ENCODE peak calls at places on chromosomes 11 and 22, in seven cellular contexts. One of them, this sample, is unnamed.

GRCh38 chr11:24734742-24735141 is 237.9 kb downstream of the LUZP2 start:
- DNase-seq in IMR-90: no peak
- DNase-seq in A549: no peak
- DNase-seq in GM12878: no peak
- DNase-seq in H1: no peak
- DNase-seq in K562: no peak
- DNase-seq in HepG2: peak
- DNase-seq in this sample: no peak

GRCh38 chr22:26460202-26460601 is 23.4 kb downstream of the HPS4 start:
- DNase-seq in IMR-90: no peak
- DNase-seq in A549: no peak
- DNase-seq in GM12878: no peak
- DNase-seq in H1: no peak
- DNase-seq in K562: no peak
- DNase-seq in HepG2: no peak
- DNase-seq in this sample: no peak

GRCh38 chr11:112732031-112732430 is 229.2 kb upstream of the NCAM1 start:
- DNase-seq in IMR-90: no peak
- DNase-seq in A549: no peak
- DNase-seq in GM12878: no peak
- DNase-seq in H1: no peak
- DNase-seq in K562: no peak
- DNase-seq in HepG2: no peak
- DNase-seq in this sample: no peak

GRCh38 chr11:34302046-34302921 is 55.5 kb downstream of the ABTB2 start:
- DNase-seq in IMR-90: peak
- DNase-seq in A549: no peak
- DNase-seq in GM12878: peak
- DNase-seq in H1: no peak
- DNase-seq in K562: no peak
- DNase-seq in HepG2: no peak
- DNase-seq in this sample: no peak

GRCh38 chr11:93775289-93775688 is 8.8 kb upstream of the MED17 start:
- DNase-seq in IMR-90: no peak
- DNase-seq in A549: no peak
- DNase-seq in GM12878: no peak
- DNase-seq in H1: peak
- DNase-seq in K562: peak
- DNase-seq in HepG2: peak
- DNase-seq in this sample: peak

GRCh38 chr11:94647926-94648325 is 80.8 kb downstream of the PIWIL4 start:
- DNase-seq in IMR-90: peak
- DNase-seq in A549: no peak
- DNase-seq in GM12878: no peak
- DNase-seq in H1: peak
- DNase-seq in K562: no peak
- DNase-seq in HepG2: no peak
- DNase-seq in this sample: peak

GRCh38 chr22:19038728-19039447 is 83.3 kb downstream of the DGCR2 start:
- DNase-seq in IMR-90: no peak
- DNase-seq in A549: no peak
- DNase-seq in GM12878: no peak
- DNase-seq in H1: no peak
- DNase-seq in K562: no peak
- DNase-seq in HepG2: no peak
- DNase-seq in this sample: no peak

GRCh38 chr22:37316405-37316804 is 34.1 kb downstream of the CYTH4 start:
- DNase-seq in IMR-90: no peak
- DNase-seq in A549: no peak
- DNase-seq in GM12878: no peak
- DNase-seq in H1: no peak
- DNase-seq in K562: no peak
- DNase-seq in HepG2: no peak
- DNase-seq in this sample: no peak

GRCh38 chr11:117212697-117213355 is 13.7 kb downstream of the TAGLN start:
- DNase-seq in IMR-90: no peak
- DNase-seq in A549: no peak
- DNase-seq in GM12878: no peak
- DNase-seq in H1: no peak
- DNase-seq in K562: no peak
- DNase-seq in HepG2: no peak
- DNase-seq in this sample: no peak

GRCh38 chr11:60900673-60901404 is 5.5 kb downstream of the PRPF19 start:
- DNase-seq in IMR-90: no peak
- DNase-seq in A549: no peak
- DNase-seq in GM12878: no peak
- DNase-seq in H1: no peak
- DNase-seq in K562: no peak
- DNase-seq in HepG2: no peak
- DNase-seq in this sample: no peak

GRCh38 chr11:124551189-124551588 is 7.7 kb upstream of the OR8B12 start:
- DNase-seq in IMR-90: no peak
- DNase-seq in A549: no peak
- DNase-seq in GM12878: no peak
- DNase-seq in H1: no peak
- DNase-seq in K562: no peak
- DNase-seq in HepG2: peak
- DNase-seq in this sample: no peak

GRCh38 chr22:27283240-27283639 is 518.3 kb downstream of the MN1 start:
- DNase-seq in IMR-90: no peak
- DNase-seq in A549: no peak
- DNase-seq in GM12878: no peak
- DNase-seq in H1: no peak
- DNase-seq in K562: no peak
- DNase-seq in HepG2: no peak
- DNase-seq in this sample: no peak

GRCh38 chr11:1207451-1208360 is 15.2 kb upstream of the MUC5B start:
- DNase-seq in IMR-90: no peak
- DNase-seq in A549: no peak
- DNase-seq in GM12878: no peak
- DNase-seq in H1: no peak
- DNase-seq in K562: no peak
- DNase-seq in HepG2: no peak
- DNase-seq in this sample: peak

GRCh38 chr11:67421421-67422031 is 6.0 kb downstream of the CARNS1 start:
- DNase-seq in IMR-90: no peak
- DNase-seq in A549: peak
- DNase-seq in GM12878: no peak
- DNase-seq in H1: no peak
- DNase-seq in K562: no peak
- DNase-seq in HepG2: no peak
- DNase-seq in this sample: no peak

GRCh38 chr11:45554230-45554967 is 111.0 kb downstream of the CHST1 start:
- DNase-seq in IMR-90: no peak
- DNase-seq in A549: no peak
- DNase-seq in GM12878: no peak
- DNase-seq in H1: no peak
- DNase-seq in K562: no peak
- DNase-seq in HepG2: no peak
- DNase-seq in this sample: no peak

GRCh38 chr11:120215634-120216033 is 4.8 kb downstream of the OAF start:
- DNase-seq in IMR-90: peak
- DNase-seq in A549: no peak
- DNase-seq in GM12878: no peak
- DNase-seq in H1: no peak
- DNase-seq in K562: peak
- DNase-seq in HepG2: no peak
- DNase-seq in this sample: no peak

GRCh38 chr11:128709402-128709801 is 15.5 kb downstream of the FLI1 start:
- DNase-seq in IMR-90: peak
- DNase-seq in A549: no peak
- DNase-seq in GM12878: no peak
- DNase-seq in H1: no peak
- DNase-seq in K562: no peak
- DNase-seq in HepG2: peak
- DNase-seq in this sample: no peak

GRCh38 chr11:119062779-119063178 is 4.8 kb upstream of the VPS11 start:
- DNase-seq in IMR-90: peak
- DNase-seq in A549: no peak
- DNase-seq in GM12878: no peak
- DNase-seq in H1: no peak
- DNase-seq in K562: no peak
- DNase-seq in HepG2: no peak
- DNase-seq in this sample: no peak

GRCh38 chr22:19825016-19825339 is 29.7 kb downstream of the GNB1L start:
- DNase-seq in IMR-90: no peak
- DNase-seq in A549: no peak
- DNase-seq in GM12878: no peak
- DNase-seq in H1: peak
- DNase-seq in K562: no peak
- DNase-seq in HepG2: no peak
- DNase-seq in this sample: no peak

GRCh38 chr11:93000511-93001476 is 31.3 kb downstream of the MTNR1B start:
- DNase-seq in IMR-90: peak
- DNase-seq in A549: peak
- DNase-seq in GM12878: no peak
- DNase-seq in H1: no peak
- DNase-seq in K562: no peak
- DNase-seq in HepG2: peak
- DNase-seq in this sample: peak

DNA sequence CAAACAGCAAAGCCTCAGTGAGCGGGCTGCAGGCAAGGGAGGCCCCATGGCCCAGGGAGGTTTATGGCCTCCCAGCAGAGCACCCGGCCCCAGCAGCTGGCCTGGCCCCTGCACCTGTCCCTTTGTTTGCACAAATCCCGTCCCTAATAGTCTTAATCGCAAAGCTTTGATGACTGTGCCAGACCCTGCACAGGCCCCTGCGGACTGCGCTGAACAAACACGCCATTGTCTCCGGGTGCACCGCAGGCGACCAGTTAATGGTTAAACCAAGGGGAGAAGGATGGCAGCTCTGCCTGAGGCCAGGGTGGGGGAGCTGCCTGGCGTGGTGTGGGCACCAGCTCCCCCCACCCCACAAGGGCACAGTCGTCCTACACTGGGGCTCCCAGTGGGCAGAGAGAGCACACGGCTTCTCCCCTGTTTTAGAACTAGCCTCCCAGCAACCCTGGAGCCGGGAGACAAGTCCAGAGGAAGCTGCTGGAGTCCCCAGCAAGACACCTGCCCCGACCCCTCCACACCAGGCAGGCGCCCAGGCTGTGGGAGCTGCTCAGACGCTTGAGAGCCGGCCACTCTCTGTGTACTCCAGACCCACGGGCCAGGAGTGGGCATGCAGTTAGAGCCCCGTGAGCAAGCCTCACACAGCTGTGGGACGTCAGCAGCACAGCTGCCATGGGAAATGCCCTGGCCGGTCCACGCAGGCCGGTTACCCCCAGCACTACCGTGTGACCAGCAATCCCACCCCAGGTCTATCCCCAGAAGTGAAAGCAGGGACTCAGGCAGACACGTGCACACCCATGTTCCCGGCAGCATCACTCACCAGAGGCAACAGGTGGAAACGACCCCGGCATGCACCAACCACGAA is 39.7 kb upstream of the TH start:
- DNase-seq in IMR-90: no peak
- DNase-seq in A549: no peak
- DNase-seq in GM12878: no peak
- DNase-seq in H1: peak
- DNase-seq in K562: no peak
- DNase-seq in HepG2: peak
- DNase-seq in this sample: no peak
- TF ChIP-seq RFX5 in IMR-90: no peak
- TF ChIP-seq RFX5 in A549: no peak
- TF ChIP-seq RFX5 in GM12878: no peak
- TF ChIP-seq RFX5 in H1: no peak
- TF ChIP-seq RFX5 in K562: no peak
- TF ChIP-seq RFX5 in HepG2: no peak
- TF ChIP-seq RFX5 in this sample: no peak

GRCh38 chr22:35727436-35727835 is 9.8 kb downstream of the APOL5 start:
- DNase-seq in IMR-90: peak
- DNase-seq in A549: no peak
- DNase-seq in GM12878: no peak
- DNase-seq in H1: no peak
- DNase-seq in K562: peak
- DNase-seq in HepG2: no peak
- DNase-seq in this sample: no peak
- TF ChIP-seq RFX5 in IMR-90: no peak
- TF ChIP-seq RFX5 in A549: no peak
- TF ChIP-seq RFX5 in GM12878: no peak
- TF ChIP-seq RFX5 in H1: no peak
- TF ChIP-seq RFX5 in K562: no peak
- TF ChIP-seq RFX5 in HepG2: no peak
- TF ChIP-seq RFX5 in this sample: no peak

GRCh38 chr11:76800466-76801200 is 17.5 kb downstream of the TSKU start:
- DNase-seq in IMR-90: no peak
- DNase-seq in A549: no peak
- DNase-seq in GM12878: no peak
- DNase-seq in H1: peak
- DNase-seq in K562: no peak
- DNase-seq in HepG2: no peak
- DNase-seq in this sample: no peak
- TF ChIP-seq RFX5 in IMR-90: no peak
- TF ChIP-seq RFX5 in A549: no peak
- TF ChIP-seq RFX5 in GM12878: no peak
- TF ChIP-seq RFX5 in H1: no peak
- TF ChIP-seq RFX5 in K562: no peak
- TF ChIP-seq RFX5 in HepG2: no peak
- TF ChIP-seq RFX5 in this sample: no peak

GRCh38 chr11:101840720-101841119 is 74.1 kb upstream of the CEP126 start:
- DNase-seq in IMR-90: peak
- DNase-seq in A549: no peak
- DNase-seq in GM12878: no peak
- DNase-seq in H1: no peak
- DNase-seq in K562: no peak
- DNase-seq in HepG2: no peak
- DNase-seq in this sample: no peak

GRCh38 chr11:101835465-101836063 is 79.2 kb upstream of the CEP126 start:
- DNase-seq in IMR-90: peak
- DNase-seq in A549: no peak
- DNase-seq in GM12878: no peak
- DNase-seq in H1: no peak
- DNase-seq in K562: no peak
- DNase-seq in HepG2: no peak
- DNase-seq in this sample: no peak
- TF ChIP-seq RFX5 in IMR-90: no peak
- TF ChIP-seq RFX5 in A549: no peak
- TF ChIP-seq RFX5 in GM12878: no peak
- TF ChIP-seq RFX5 in H1: no peak
- TF ChIP-seq RFX5 in K562: no peak
- TF ChIP-seq RFX5 in HepG2: no peak
- TF ChIP-seq RFX5 in this sample: no peak

GRCh38 chr11:13831707-13832106 is 130.8 kb upstream of the SPON1 start:
- DNase-seq in IMR-90: no peak
- DNase-seq in A549: no peak
- DNase-seq in GM12878: no peak
- DNase-seq in H1: no peak
- DNase-seq in K562: no peak
- DNase-seq in HepG2: no peak
- DNase-seq in this sample: no peak
- TF ChIP-seq RFX5 in IMR-90: no peak
- TF ChIP-seq RFX5 in A549: no peak
- TF ChIP-seq RFX5 in GM12878: no peak
- TF ChIP-seq RFX5 in H1: no peak
- TF ChIP-seq RFX5 in K562: no peak
- TF ChIP-seq RFX5 in HepG2: no peak
- TF ChIP-seq RFX5 in this sample: no peak

GRCh38 chr22:28816994-28817530 is 16.7 kb upstream of the XBP1 start:
- DNase-seq in IMR-90: no peak
- DNase-seq in A549: no peak
- DNase-seq in GM12878: no peak
- DNase-seq in H1: no peak
- DNase-seq in K562: no peak
- DNase-seq in HepG2: no peak
- DNase-seq in this sample: no peak
- TF ChIP-seq RFX5 in IMR-90: no peak
- TF ChIP-seq RFX5 in A549: no peak
- TF ChIP-seq RFX5 in GM12878: no peak
- TF ChIP-seq RFX5 in H1: no peak
- TF ChIP-seq RFX5 in K562: no peak
- TF ChIP-seq RFX5 in HepG2: no peak
- TF ChIP-seq RFX5 in this sample: no peak